ENCODE peak calls at places on chromosomes 12 and 14, in seven cellular contexts. One of them, this sample, is unnamed.

GRCh38 chr14:61662437-61663311 is 32.6 kb upstream of the HIF1A start:
- DNase-seq in brain microvascular endothelial cell: peak
- DNase-seq in astrocyte of the cerebellum: no peak
- DNase-seq in GM06990: peak
- DNase-seq in fibroblast of lung: peak
- DNase-seq in body of pancreas: peak
- DNase-seq in kidney: no peak
- DNase-seq in this sample: peak

GRCh38 chr12:120767071-120768024 is 41.7 kb downstream of the ACADS start:
- DNase-seq in body of pancreas: no peak
- DNase-seq in kidney: no peak
- DNase-seq in astrocyte of the cerebellum: no peak
- DNase-seq in brain microvascular endothelial cell: no peak
- DNase-seq in fibroblast of lung: no peak
- DNase-seq in GM06990: no peak
- DNase-seq in this sample: no peak

GRCh38 chr12:132661972-132662371 is 25.2 kb downstream of the POLE start:
- DNase-seq in GM06990: no peak
- DNase-seq in body of pancreas: no peak
- DNase-seq in kidney: no peak
- DNase-seq in fibroblast of lung: no peak
- DNase-seq in brain microvascular endothelial cell: no peak
- DNase-seq in astrocyte of the cerebellum: no peak
- DNase-seq in this sample: no peak

GRCh38 chr12:107759410-107759809 is 1.5 kb downstream of the PRDM4 start:
- DNase-seq in astrocyte of the cerebellum: peak
- DNase-seq in brain microvascular endothelial cell: peak
- DNase-seq in body of pancreas: no peak
- DNase-seq in GM06990: no peak
- DNase-seq in kidney: no peak
- DNase-seq in fibroblast of lung: peak
- DNase-seq in this sample: peak

GRCh38 chr14:20247651-20248246 is 8.7 kb downstream of the OR11H4 start:
- DNase-seq in brain microvascular endothelial cell: no peak
- DNase-seq in kidney: no peak
- DNase-seq in body of pancreas: no peak
- DNase-seq in GM06990: no peak
- DNase-seq in astrocyte of the cerebellum: no peak
- DNase-seq in fibroblast of lung: no peak
- DNase-seq in this sample: no peak

GRCh38 chr12:81176796-81177195 is 98.9 kb downstream of the ACSS3 start:
- DNase-seq in kidney: no peak
- DNase-seq in fibroblast of lung: peak
- DNase-seq in GM06990: no peak
- DNase-seq in body of pancreas: no peak
- DNase-seq in brain microvascular endothelial cell: no peak
- DNase-seq in astrocyte of the cerebellum: no peak
- DNase-seq in this sample: peak

GRCh38 chr14:99703381-99703780 is 19.3 kb downstream of the CYP46A1 start:
- DNase-seq in GM06990: no peak
- DNase-seq in body of pancreas: no peak
- DNase-seq in astrocyte of the cerebellum: no peak
- DNase-seq in brain microvascular endothelial cell: no peak
- DNase-seq in fibroblast of lung: no peak
- DNase-seq in kidney: no peak
- DNase-seq in this sample: no peak

GRCh38 chr12:109762071-109762672 is 48.5 kb downstream of the FAM222A start:
- DNase-seq in brain microvascular endothelial cell: no peak
- DNase-seq in GM06990: no peak
- DNase-seq in body of pancreas: no peak
- DNase-seq in kidney: peak
- DNase-seq in fibroblast of lung: no peak
- DNase-seq in astrocyte of the cerebellum: no peak
- DNase-seq in this sample: no peak

GRCh38 chr14:44412858-44413569 is 94.1 kb downstream of the FSCB start:
- DNase-seq in GM06990: no peak
- DNase-seq in brain microvascular endothelial cell: no peak
- DNase-seq in astrocyte of the cerebellum: no peak
- DNase-seq in fibroblast of lung: no peak
- DNase-seq in kidney: no peak
- DNase-seq in body of pancreas: no peak
- DNase-seq in this sample: no peak

GRCh38 chr14:28901631-28902030 is 135.0 kb downstream of the FOXG1 start:
- DNase-seq in astrocyte of the cerebellum: no peak
- DNase-seq in body of pancreas: no peak
- DNase-seq in kidney: no peak
- DNase-seq in GM06990: no peak
- DNase-seq in fibroblast of lung: no peak
- DNase-seq in brain microvascular endothelial cell: no peak
- DNase-seq in this sample: no peak

GRCh38 chr14:83607682-83608081 is 1922.3 kb upstream of the FLRT2 start:
- DNase-seq in body of pancreas: no peak
- DNase-seq in astrocyte of the cerebellum: no peak
- DNase-seq in brain microvascular endothelial cell: no peak
- DNase-seq in GM06990: no peak
- DNase-seq in fibroblast of lung: no peak
- DNase-seq in kidney: peak
- DNase-seq in this sample: no peak

DNA sequence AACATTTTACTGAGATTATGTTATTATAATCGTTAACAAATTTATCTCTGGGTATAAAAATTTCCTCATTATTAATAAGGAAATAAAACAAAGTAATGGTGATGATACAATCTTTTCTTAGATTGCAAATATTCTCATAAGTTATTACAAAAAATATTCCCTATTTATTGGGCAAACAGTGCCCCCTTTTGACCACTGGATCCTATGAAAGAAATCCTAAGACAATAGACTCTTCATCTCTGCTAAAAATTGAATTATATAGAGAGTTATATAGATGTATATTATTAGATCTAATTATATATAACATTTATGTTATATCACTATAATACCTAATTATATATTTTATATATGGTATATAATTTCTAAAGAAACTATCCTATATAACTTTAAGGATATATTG is 94.2 kb upstream of the FGD4 start:
- DNase-seq in kidney: no peak
- DNase-seq in fibroblast of lung: no peak
- DNase-seq in GM06990: no peak
- DNase-seq in brain microvascular endothelial cell: no peak
- DNase-seq in body of pancreas: no peak
- DNase-seq in astrocyte of the cerebellum: no peak
- DNase-seq in this sample: peak
- TF ChIP-seq CTCF in kidney: peak
- TF ChIP-seq CTCF in fibroblast of lung: peak
- TF ChIP-seq CTCF in GM06990: peak
- TF ChIP-seq CTCF in brain microvascular endothelial cell: peak
- TF ChIP-seq CTCF in body of pancreas: no peak
- TF ChIP-seq CTCF in astrocyte of the cerebellum: no peak
- TF ChIP-seq CTCF in this sample: peak

GRCh38 chr12:93133361-93133760 is 204.3 kb upstream of the EEA1 start:
- DNase-seq in body of pancreas: no peak
- DNase-seq in astrocyte of the cerebellum: no peak
- DNase-seq in brain microvascular endothelial cell: no peak
- DNase-seq in GM06990: no peak
- DNase-seq in kidney: no peak
- DNase-seq in fibroblast of lung: no peak
- DNase-seq in this sample: no peak

GRCh38 chr12:93135286-93136239 is 206.5 kb upstream of the EEA1 start:
- DNase-seq in astrocyte of the cerebellum: peak
- DNase-seq in kidney: no peak
- DNase-seq in GM06990: peak
- DNase-seq in fibroblast of lung: peak
- DNase-seq in brain microvascular endothelial cell: no peak
- DNase-seq in body of pancreas: no peak
- DNase-seq in this sample: no peak

GRCh38 chr12:93136243-93137015 is 207.3 kb upstream of the EEA1 start:
- DNase-seq in kidney: no peak
- DNase-seq in body of pancreas: no peak
- DNase-seq in astrocyte of the cerebellum: no peak
- DNase-seq in brain microvascular endothelial cell: no peak
- DNase-seq in fibroblast of lung: no peak
- DNase-seq in GM06990: no peak
- DNase-seq in this sample: no peak

GRCh38 chr12:93134175-93134574 is 205.1 kb upstream of the EEA1 start:
- DNase-seq in fibroblast of lung: no peak
- DNase-seq in astrocyte of the cerebellum: no peak
- DNase-seq in GM06990: no peak
- DNase-seq in brain microvascular endothelial cell: no peak
- DNase-seq in body of pancreas: no peak
- DNase-seq in kidney: no peak
- DNase-seq in this sample: no peak

DNA sequence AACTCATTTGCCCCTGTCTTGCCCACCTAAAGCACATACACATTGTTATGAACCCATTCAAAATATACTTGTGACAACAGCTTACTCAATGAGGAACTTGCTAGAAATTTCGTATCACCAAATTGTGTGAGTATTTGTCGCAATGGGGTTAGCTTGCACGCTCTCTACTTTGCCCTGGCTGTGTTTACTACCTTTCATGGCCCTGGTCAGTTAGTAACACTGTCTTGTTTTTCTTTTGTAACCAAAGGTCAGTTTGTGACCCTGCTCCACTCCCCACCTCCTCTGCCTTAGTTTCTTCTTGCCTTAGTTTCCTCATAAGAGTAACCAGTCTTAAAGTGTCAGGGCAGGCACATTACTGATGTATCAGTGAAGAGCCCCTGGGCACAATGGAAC is 205.8 kb upstream of the EEA1 start:
- DNase-seq in kidney: no peak
- DNase-seq in brain microvascular endothelial cell: no peak
- DNase-seq in astrocyte of the cerebellum: no peak
- DNase-seq in fibroblast of lung: no peak
- DNase-seq in body of pancreas: no peak
- DNase-seq in GM06990: no peak
- DNase-seq in this sample: no peak
- H3K4me3 ChIP-seq in kidney: no peak
- H3K4me3 ChIP-seq in brain microvascular endothelial cell: no peak
- H3K4me3 ChIP-seq in astrocyte of the cerebellum: no peak
- H3K4me3 ChIP-seq in fibroblast of lung: no peak
- H3K4me3 ChIP-seq in body of pancreas: no peak
- H3K4me3 ChIP-seq in GM06990: no peak
- H3K4me3 ChIP-seq in this sample: no peak

GRCh38 chr14:88098128-88098527 is 93.2 kb downstream of the GPR65 start:
- DNase-seq in fibroblast of lung: no peak
- DNase-seq in kidney: no peak
- DNase-seq in astrocyte of the cerebellum: no peak
- DNase-seq in brain microvascular endothelial cell: no peak
- DNase-seq in body of pancreas: no peak
- DNase-seq in GM06990: no peak
- DNase-seq in this sample: no peak
- TF ChIP-seq CTCF in fibroblast of lung: no peak
- TF ChIP-seq CTCF in kidney: no peak
- TF ChIP-seq CTCF in astrocyte of the cerebellum: no peak
- TF ChIP-seq CTCF in brain microvascular endothelial cell: no peak
- TF ChIP-seq CTCF in body of pancreas: no peak
- TF ChIP-seq CTCF in GM06990: no peak
- TF ChIP-seq CTCF in this sample: no peak

DNA sequence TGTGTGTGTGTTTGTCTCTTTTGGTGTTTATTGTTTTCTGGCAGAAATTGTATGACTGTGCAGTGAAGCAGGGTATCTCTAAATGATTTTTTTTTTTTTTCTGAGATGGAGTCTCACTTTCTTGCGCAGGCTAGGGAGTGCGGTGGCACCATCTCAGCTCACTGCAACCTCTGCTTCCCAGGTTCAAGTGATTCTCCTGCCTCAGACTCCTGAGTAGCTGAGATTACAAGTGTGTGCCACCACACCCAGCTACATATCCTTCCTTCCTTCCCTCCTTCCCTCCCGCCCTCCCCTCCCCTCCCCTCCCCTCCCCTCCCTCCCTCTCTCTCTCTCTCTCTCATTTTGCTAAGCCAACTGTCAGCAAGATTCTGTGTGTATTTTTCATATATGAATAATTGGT is 94.4 kb downstream of the PPHLN1 start:
- DNase-seq in kidney: no peak
- DNase-seq in GM06990: no peak
- DNase-seq in astrocyte of the cerebellum: no peak
- DNase-seq in brain microvascular endothelial cell: no peak
- DNase-seq in fibroblast of lung: no peak
- DNase-seq in body of pancreas: no peak
- DNase-seq in this sample: no peak
- H3K4me3 ChIP-seq in kidney: no peak
- H3K4me3 ChIP-seq in GM06990: no peak
- H3K4me3 ChIP-seq in astrocyte of the cerebellum: no peak
- H3K4me3 ChIP-seq in brain microvascular endothelial cell: no peak
- H3K4me3 ChIP-seq in fibroblast of lung: no peak
- H3K4me3 ChIP-seq in body of pancreas: no peak
- H3K4me3 ChIP-seq in this sample: no peak

GRCh38 chr14:103280278-103280917 is 53.6 kb upstream of the EIF5 start:
- DNase-seq in body of pancreas: no peak
- DNase-seq in GM06990: no peak
- DNase-seq in astrocyte of the cerebellum: no peak
- DNase-seq in kidney: no peak
- DNase-seq in brain microvascular endothelial cell: no peak
- DNase-seq in fibroblast of lung: no peak
- DNase-seq in this sample: peak

GRCh38 chr14:103279129-103280025 is 54.7 kb upstream of the EIF5 start:
- DNase-seq in kidney: peak
- DNase-seq in body of pancreas: peak
- DNase-seq in GM06990: no peak
- DNase-seq in brain microvascular endothelial cell: no peak
- DNase-seq in fibroblast of lung: no peak
- DNase-seq in astrocyte of the cerebellum: no peak
- DNase-seq in this sample: no peak

GRCh38 chr14:103283916-103284315 is 50.1 kb upstream of the EIF5 start:
- DNase-seq in GM06990: no peak
- DNase-seq in kidney: no peak
- DNase-seq in brain microvascular endothelial cell: no peak
- DNase-seq in body of pancreas: no peak
- DNase-seq in fibroblast of lung: no peak
- DNase-seq in astrocyte of the cerebellum: no peak
- DNase-seq in this sample: no peak

GRCh38 chr14:103282932-103283331 is 51.1 kb upstream of the EIF5 start:
- DNase-seq in GM06990: no peak
- DNase-seq in astrocyte of the cerebellum: no peak
- DNase-seq in body of pancreas: no peak
- DNase-seq in brain microvascular endothelial cell: no peak
- DNase-seq in kidney: no peak
- DNase-seq in fibroblast of lung: no peak
- DNase-seq in this sample: no peak

DNA sequence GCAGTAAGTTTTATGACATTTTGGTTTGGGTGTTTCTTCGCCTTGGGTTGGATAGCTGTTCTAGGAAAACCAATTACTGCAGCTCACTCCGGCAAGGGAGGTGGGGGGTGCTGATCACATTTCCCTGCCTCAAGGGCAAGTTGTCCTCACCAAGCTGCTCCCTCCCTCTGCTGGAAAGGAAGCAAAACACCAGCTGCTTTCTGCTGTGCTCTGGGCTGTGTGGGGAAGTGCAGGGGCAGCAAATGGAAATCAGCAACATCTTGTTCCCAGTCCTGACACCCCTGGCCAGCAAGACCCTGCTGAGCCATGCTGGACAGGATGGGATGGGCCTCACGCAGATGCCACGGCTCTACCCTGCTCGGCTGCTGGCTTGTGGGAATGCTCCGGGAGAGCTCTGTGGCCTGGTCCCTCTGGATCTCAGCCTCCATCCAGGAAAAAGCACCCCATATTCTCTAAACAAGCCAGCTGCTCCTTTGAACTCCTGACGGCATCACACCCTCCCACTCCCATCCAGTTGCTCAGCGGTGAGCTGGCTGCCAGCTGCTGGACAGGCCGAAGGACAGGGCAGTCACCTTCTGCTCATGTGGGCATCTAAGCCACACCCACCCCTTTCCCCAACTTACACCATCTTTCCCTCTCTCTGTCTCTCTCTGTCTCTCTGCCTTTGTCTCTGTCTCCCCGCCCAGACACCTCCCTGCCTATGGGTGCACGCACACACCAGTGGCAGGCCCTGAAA is 52.4 kb upstream of the EIF5 start:
- DNase-seq in astrocyte of the cerebellum: peak
- DNase-seq in fibroblast of lung: peak
- DNase-seq in brain microvascular endothelial cell: peak
- DNase-seq in GM06990: no peak
- DNase-seq in kidney: peak
- DNase-seq in body of pancreas: peak
- DNase-seq in this sample: peak
- TF ChIP-seq CTCF in astrocyte of the cerebellum: peak
- TF ChIP-seq CTCF in fibroblast of lung: peak
- TF ChIP-seq CTCF in brain microvascular endothelial cell: peak
- TF ChIP-seq CTCF in GM06990: no peak
- TF ChIP-seq CTCF in kidney: peak
- TF ChIP-seq CTCF in body of pancreas: peak
- TF ChIP-seq CTCF in this sample: peak